ENCODE peak calls at places on chromosomes 4 and X, in four cellular contexts. T is GDM1; Z is left lung; W is effector CD4-positive, alpha-beta T cell. A is an unnamed sample.

GRCh38 chrX:129980043-129980442 is 2.4 kb upstream of the BCORL1 start:
- DNase-seq in T (no peak), Z (peak; percentile 46), W (peak; percentile 14), A (peak; percentile 23)

GRCh38 chr4:1051472-1051871 is 40.0 kb downstream of the FGFRL1 start:
- DNase-seq in T (no peak), Z (no peak), W (no peak), A (no peak)

GRCh38 chr4:153474251-153474650 is 8.1 kb downstream of the TMEM131L start:
- DNase-seq in T (no peak), Z (no peak), W (no peak), A (no peak)

GRCh38 chrX:41082783-41083182 is 2.5 kb upstream of the USP9X start:
- DNase-seq in T (no peak), Z (no peak), W (no peak), A (no peak)

GRCh38 chrX:94045724-94046123 is 371.7 kb downstream of the FAM133A start:
- DNase-seq in T (no peak), Z (no peak), W (no peak), A (no peak)

GRCh38 chr4:87961993-87962791 is 13.3 kb upstream of the SPP1 start:
- DNase-seq in T (no peak), Z (no peak), W (no peak), A (no peak)

GRCh38 chr4:176534566-176534965 is 214.8 kb downstream of the SPCS3 start:
- DNase-seq in T (no peak), Z (no peak), W (no peak), A (no peak)

GRCh38 chr4:163663454-163664225 is 169.2 kb downstream of the TMA16 start:
- DNase-seq in T (no peak), Z (no peak), W (no peak), A (no peak)

GRCh38 chr4:107490116-107490515 is 229.9 kb downstream of the PAPSS1 start:
- DNase-seq in T (no peak), Z (no peak), W (no peak), A (no peak)

GRCh38 chr4:118683513-118683912 is 1.7 kb upstream of the METTL14 start:
- DNase-seq in T (no peak), Z (no peak), W (no peak), A (no peak)

GRCh38 chr4:20299515-20299914 is 47.8 kb downstream of the SLIT2 start:
- DNase-seq in T (no peak), Z (no peak), W (no peak), A (no peak)

GRCh38 chrX:19097553-19097952 is 24.7 kb downstream of the ADGRG2 start:
- DNase-seq in T (no peak), Z (no peak), W (no peak), A (no peak)

GRCh38 chr4:110624016-110624770 is 1.3 kb upstream of the PITX2 start:
- DNase-seq in T (no peak), Z (no peak), W (no peak), A (no peak)

GRCh38 chr4:124432500-124432899 is 280.0 kb downstream of the ANKRD50 start:
- DNase-seq in T (no peak), Z (no peak), W (no peak), A (no peak)

GRCh38 chr4:10664408-10664807 is 20.2 kb downstream of the CLNK start:
- DNase-seq in T (peak; percentile 28), Z (peak; percentile 49), W (no peak), A (no peak)

GRCh38 chr4:37588150-37588549 is 98.0 kb downstream of the RELL1 start:
- DNase-seq in T (no peak), Z (no peak), W (no peak), A (no peak)

GRCh38 chrX:139758809-139759208 is 50.8 kb upstream of the MCF2 start:
- DNase-seq in T (no peak), Z (no peak), W (no peak), A (no peak)

GRCh38 chr4:118173956-118174355 is 139.7 kb downstream of the NDST3 start:
- DNase-seq in T (peak; percentile 66), Z (no peak), W (no peak), A (no peak)

GRCh38 chrX:123013141-123013540 is 170.9 kb upstream of the GRIA3 start:
- DNase-seq in T (no peak), Z (no peak), W (no peak), A (no peak)

GRCh38 chr4:109998867-109999303 is 86.2 kb downstream of the EGF start:
- DNase-seq in T (peak; percentile 31), Z (no peak), W (peak; percentile 39), A (no peak)

GRCh38 chr4:114263233-114263632 is 283.8 kb upstream of the ARSJ start:
- DNase-seq in T (no peak), Z (no peak), W (no peak), A (no peak)

GRCh38 chr4:54099287-54099958 is 540 bp upstream of the GSX2 start:
- DNase-seq in T (no peak), Z (no peak), W (no peak), A (no peak)

GRCh38 chr4:119207051-119207450 is 5.5 kb upstream of the USP53 start:
- DNase-seq in T (no peak), Z (no peak), W (no peak), A (no peak)

GRCh38 chr4:126850286-126850685 is 782.5 kb upstream of the INTU start:
- DNase-seq in T (no peak), Z (no peak), W (no peak), A (no peak)

GRCh38 chrX:9339603-9340569 is 125.0 kb upstream of the TBL1X start:
- DNase-seq in T (no peak), Z (no peak), W (peak; percentile 26), A (no peak)

GRCh38 chrX:49876750-49877149 is 2.5 kb upstream of the USP27X start:
- DNase-seq in T (no peak), Z (no peak), W (no peak), A (no peak)

GRCh38 chr4:6002926-6003325 is 15.3 kb downstream of the C4orf50 start:
- DNase-seq in T (no peak), Z (no peak), W (no peak), A (no peak)

GRCh38 chr4:2936773-2937145 is 26.4 kb downstream of the NOP14 start:
- DNase-seq in T (no peak), Z (peak; percentile 29), W (no peak), A (peak; percentile 8)

GRCh38 chrX:68807818-68808217 is 21.0 kb upstream of the EFNB1 start:
- DNase-seq in T (no peak), Z (no peak), W (no peak), A (no peak)

GRCh38 chr4:176011523-176011922 is 54.1 kb upstream of the WDR17 start:
- DNase-seq in T (no peak), Z (no peak), W (no peak), A (no peak)

GRCh38 chr4:25821899-25822298 is 40.9 kb downstream of the SEL1L3 start:
- DNase-seq in T (no peak), Z (no peak), W (no peak), A (no peak)

GRCh38 chr4:139039044-139039443 is 23.5 kb downstream of the NOCT start:
- DNase-seq in T (no peak), Z (no peak), W (no peak), A (no peak)

GRCh38 chr4:14952352-14952751 is 49.9 kb upstream of the CPEB2 start:
- DNase-seq in T (no peak), Z (no peak), W (no peak), A (no peak)

GRCh38 chr4:94439606-94440005 is 12.1 kb upstream of the PDLIM5 start:
- DNase-seq in T (no peak), Z (no peak), W (no peak), A (no peak)

GRCh38 chr4:827209-828081 is 1.5 kb upstream of the CPLX1 start:
- DNase-seq in T (no peak), Z (peak; percentile 27), W (no peak), A (peak; percentile 33)

GRCh38 chrX:57211906-57212305 is 74.6 kb upstream of the FAAH2 start:
- DNase-seq in T (no peak), Z (no peak), W (no peak), A (no peak)

GRCh38 chr4:113445286-113445685 is 316.3 kb downstream of the CAMK2D start:
- DNase-seq in T (no peak), Z (peak; percentile 40), W (no peak), A (no peak)